ENCODE peak calls at places on chromosomes 4 and X, in seven cellular contexts. L is IMR-90, O is K562, I is pancreas, R is left lung, C is stomach, K is ovary. S is an unnamed sample.
A peak's percentile ranks its signal among the peaks of the same experiment; 100 is the strongest.

GRCh38 chr4:174983128-174983750 is 65.1 kb downstream of the ADAM29 start:
- DNase-seq in L (no peak), O (no peak), I (no peak), R (no peak), C (no peak), K (no peak), S (no peak)

GRCh38 chrX:80648023-80648422 is 161.7 kb downstream of the BRWD3 start:
- DNase-seq in L (no peak), O (peak; percentile 16), I (no peak), R (no peak), C (no peak), K (no peak), S (no peak)

GRCh38 chr4:65943076-65943475 is 272.8 kb upstream of the EPHA5 start:
- DNase-seq in L (no peak), O (no peak), I (no peak), R (no peak), C (no peak), K (no peak), S (no peak)

GRCh38 chr4:45438047-45438446 is 685.8 kb downstream of the GABRG1 start:
- DNase-seq in L (no peak), O (no peak), I (no peak), R (no peak), C (no peak), K (no peak), S (no peak)

GRCh38 chr4:177105526-177105925 is 204.1 kb upstream of the NEIL3 start:
- DNase-seq in L (no peak), O (no peak), I (no peak), R (no peak), C (no peak), K (no peak), S (no peak)

GRCh38 chr4:102554482-102554881 is 53.3 kb downstream of the NFKB1 start:
- DNase-seq in L (peak; percentile 92), O (no peak), I (no peak), R (no peak), C (no peak), K (no peak), S (no peak)

GRCh38 chr4:25088342-25088952 is 57.7 kb upstream of the LGI2 start:
- DNase-seq in L (peak; percentile 13), O (peak; percentile 75), I (no peak), R (no peak), C (no peak), K (no peak), S (no peak)

GRCh38 chr4:39706334-39706733 is 8.4 kb downstream of the UBE2K start:
- DNase-seq in L (peak; percentile 89), O (no peak), I (peak; percentile 42), R (no peak), C (peak; percentile 77), K (no peak), S (no peak)

GRCh38 chrX:151776936-151777335 is 42.4 kb downstream of the CNGA2 start:
- DNase-seq in L (no peak), O (no peak), I (no peak), R (no peak), C (no peak), K (no peak), S (no peak)

GRCh38 chrX:134764202-134764785 is 106.0 kb upstream of the PLAC1 start:
- DNase-seq in L (no peak), O (peak; percentile 59), I (no peak), R (no peak), C (no peak), K (no peak), S (peak; percentile 62)

GRCh38 chrX:40871385-40872082 is 136.2 kb upstream of the MED14 start:
- DNase-seq in L (peak; percentile 37), O (no peak), I (no peak), R (no peak), C (no peak), K (no peak), S (no peak)

GRCh38 chr4:81335221-81335912 is 120.3 kb upstream of the PRKG2 start:
- DNase-seq in L (peak; percentile 25), O (no peak), I (no peak), R (no peak), C (no peak), K (no peak), S (no peak)

GRCh38 chr4:54509057-54509456 is 148.7 kb upstream of the KIT start:
- DNase-seq in L (no peak), O (no peak), I (no peak), R (no peak), C (peak; percentile 58), K (no peak), S (no peak)

GRCh38 chr4:132062611-132063239 is 1086.4 kb upstream of the PCDH10 start:
- DNase-seq in L (no peak), O (no peak), I (no peak), R (no peak), C (no peak), K (no peak), S (no peak)

GRCh38 chrX:1462596-1463251 is 10.0 kb upstream of the ASMTL start:
- DNase-seq in L (peak; percentile 64), O (peak; percentile 60), I (no peak), R (peak; percentile 30), C (peak; percentile 21), K (peak; percentile 39), S (no peak)

GRCh38 chrX:71604796-71605568 is 13.3 kb downstream of the CXCR3 start:
- DNase-seq in L (no peak), O (no peak), I (no peak), R (no peak), C (no peak), K (no peak), S (no peak)

GRCh38 chr4:166600264-166600663 is 634.0 kb downstream of the SPOCK3 start:
- DNase-seq in L (no peak), O (no peak), I (no peak), R (no peak), C (no peak), K (no peak), S (no peak)

GRCh38 chr4:5998333-5998936 is 19.8 kb downstream of the C4orf50 start:
- DNase-seq in L (peak; percentile 61), O (peak; percentile 63), I (peak; percentile 32), R (no peak), C (peak; percentile 66), K (peak; percentile 15), S (peak; percentile 65)

GRCh38 chr4:143386812-143387211 is 50.1 kb downstream of the GAB1 start:
- DNase-seq in L (peak; percentile 39), O (no peak), I (no peak), R (no peak), C (no peak), K (no peak), S (no peak)
- H3K4me1 ChIP-seq in L (peaks cover 22% of the 10 kb centered on the region), O (peaks cover 2% of the 10 kb centered on the region), I (peaks cover 9% of the 10 kb centered on the region), R (peaks cover 74% of the 10 kb centered on the region), C (peaks cover 95% of the 10 kb centered on the region), K (peaks cover 11% of the 10 kb centered on the region), S (peaks cover 52% of the 10 kb centered on the region)

GRCh38 chr4:154687840-154688239 is 56.0 kb upstream of the LRAT start:
- DNase-seq in L (no peak), O (no peak), I (no peak), R (no peak), C (no peak), K (no peak), S (no peak)

GRCh38 chr4:154686838-154687237 is 57.0 kb upstream of the LRAT start:
- DNase-seq in L (no peak), O (no peak), I (no peak), R (no peak), C (no peak), K (no peak), S (no peak)

GRCh38 chr4:154691229-154691628 is 52.6 kb upstream of the LRAT start:
- DNase-seq in L (no peak), O (no peak), I (no peak), R (no peak), C (no peak), K (no peak), S (no peak)

DNA sequence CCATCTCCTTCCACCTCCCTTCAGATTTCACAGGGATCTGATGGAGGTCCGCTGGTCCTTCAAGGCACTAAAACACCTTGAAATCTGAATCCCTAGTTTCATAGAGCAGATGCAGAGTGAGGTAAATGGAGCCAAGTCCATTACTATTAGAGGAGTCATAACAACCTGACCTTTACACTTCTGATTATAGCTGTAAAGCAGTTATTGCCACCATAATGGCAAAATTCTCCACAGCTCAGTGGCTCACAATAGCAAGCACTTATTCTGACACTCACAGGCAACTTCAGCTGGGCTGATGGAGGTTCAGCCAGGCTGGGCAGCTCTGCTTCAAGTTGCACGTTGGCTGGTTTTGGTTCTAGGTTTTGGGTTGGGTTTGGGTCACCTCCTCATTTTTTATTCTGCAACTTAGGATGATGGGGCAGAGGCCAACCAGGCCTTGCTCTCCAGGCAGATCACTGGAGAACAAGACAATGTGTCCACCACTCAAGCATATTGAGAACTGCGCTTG is 51.4 kb upstream of the LRAT start:
- DNase-seq in L (no peak), O (no peak), I (no peak), R (no peak), C (no peak), K (no peak), S (no peak)
- H3K4me3 ChIP-seq in L (no peak overlapping the region), O (no peak overlapping the region), I (no peak overlapping the region), R (no peak overlapping the region), C (no peak overlapping the region), K (no peak overlapping the region), S (no peak overlapping the region)

GRCh38 chrX:43655151-43655676 is 885 bp upstream of the MAOA start:
- DNase-seq in L (peak; percentile 3), O (no peak), I (peak; percentile 23), R (peak; percentile 45), C (peak; percentile 50), K (peak; percentile 43), S (peak; percentile 36)

GRCh38 chrX:43655961-43656494 is at the start of gene MAOA:
- DNase-seq in L (no peak), O (no peak), I (peak; percentile 53), R (peak; percentile 86), C (peak; percentile 87), K (peak; percentile 76), S (no peak)

GRCh38 chrX:43654431-43655150 is 1.5 kb upstream of the MAOA start:
- DNase-seq in L (peak; percentile 77), O (peak; percentile 81), I (peak; percentile 92), R (peak; percentile 94), C (peak; percentile 94), K (peak; percentile 90), S (peak; percentile 92)
- TF ChIP-seq CTCF in L (peak; percentile 1), O (peak; percentile 17), I (no peak), R (no peak), C (no peak), K (no peak), S (no peak)

GRCh38 chr4:1242506-1243450 is 6.2 kb downstream of the CTBP1 start:
- DNase-seq in L (no peak), O (no peak), I (no peak), R (peak; percentile 23), C (no peak), K (peak; percentile 6), S (peak; percentile 26)
- H3K4me1 ChIP-seq in L (peaks cover 16% of the 10 kb centered on the region), O (no peaks in the 10 kb centered on the region), I (peaks cover 28% of the 10 kb centered on the region), R (peaks cover 63% of the 10 kb centered on the region), C (peaks cover 82% of the 10 kb centered on the region), K (peaks cover 39% of the 10 kb centered on the region), S (peaks cover 11% of the 10 kb centered on the region)